ENCODE peak calls at places on chromosomes 6 and 20, in nine cellular contexts. R, L, Y, Z, V, K, G, P and J are unnamed samples.

GRCh38 chr20:44650777-44651493 is 564 bp downstream of the ADA start:
- DNase-seq in G (no peak), Z (peak; percentile 71), R (peak; percentile 76), V (no peak), K (no peak), P (no peak), L (no peak), Y (no peak), J (peak; percentile 29)

GRCh38 chr6:37974943-37975342 is 155.4 kb downstream of the ZFAND3 start:
- DNase-seq in L (no peak), R (no peak), Y (no peak), Z (no peak), V (no peak), P (no peak), K (no peak), G (no peak), J (no peak)

GRCh38 chr20:58524814-58525213 is 9.6 kb upstream of the APCDD1L start:
- DNase-seq in L (peak; percentile 65), G (peak; percentile 44), Y (no peak), V (no peak), P (no peak), R (no peak), Z (no peak), K (peak; percentile 86), J (no peak)

GRCh38 chr20:37737806-37738442 is 44.1 kb downstream of the CTNNBL1 start:
- DNase-seq in R (no peak), K (no peak), L (no peak), Y (no peak), V (no peak), P (no peak), Z (no peak), G (no peak), J (no peak)

GRCh38 chr20:39825950-39826349 is 863.1 kb downstream of the MAFB start:
- DNase-seq in V (no peak), K (peak; percentile 55), Y (no peak), G (no peak), L (no peak), Z (no peak), R (no peak), P (no peak), J (no peak)

GRCh38 chr20:17728074-17728473 is 28.3 kb downstream of the BANF2 start:
- DNase-seq in P (no peak), G (no peak), V (no peak), K (no peak), Y (no peak), R (no peak), L (no peak), Z (no peak), J (no peak)

GRCh38 chr20:41177636-41178035 is 40.3 kb downstream of the PLCG1 start:
- DNase-seq in R (peak; percentile 85), G (peak; percentile 64), Y (no peak), Z (peak; percentile 22), K (peak; percentile 98), V (no peak), L (peak; percentile 87), P (no peak), J (no peak)

GRCh38 chr20:62449951-62450815 is 22.8 kb upstream of the RBBP8NL start:
- DNase-seq in Y (no peak), P (no peak), R (no peak), V (no peak), K (no peak), G (no peak), L (no peak), Z (no peak), J (no peak)

GRCh38 chr6:4451101-4451500 is 315.7 kb upstream of the ECI2 start:
- DNase-seq in R (no peak), K (no peak), G (no peak), V (no peak), L (no peak), Z (no peak), Y (no peak), P (no peak), J (no peak)

GRCh38 chr6:45921703-45922270 is 93.9 kb downstream of the CLIC5 start:
- DNase-seq in K (no peak), L (no peak), P (no peak), V (no peak), G (no peak), Z (no peak), Y (no peak), R (no peak), J (no peak)

GRCh38 chr20:10555865-10556308 is 117.9 kb downstream of the JAG1 start:
- DNase-seq in V (no peak), P (no peak), R (no peak), G (no peak), Y (no peak), L (peak; percentile 40), K (peak; percentile 74), Z (no peak), J (no peak)

GRCh38 chr20:33160681-33161080 is 7.3 kb upstream of the BPIFA2 start:
- DNase-seq in L (no peak), Z (no peak), Y (no peak), V (no peak), P (no peak), R (no peak), G (no peak), K (no peak), J (no peak)

GRCh38 chr20:10404023-10404628 is 29.9 kb downstream of the MKKS start:
- DNase-seq in P (no peak), Z (no peak), Y (no peak), V (no peak), G (no peak), R (no peak), L (no peak), K (no peak), J (no peak)

GRCh38 chr6:39128832-39129231 is 13.8 kb upstream of the SAYSD1 start:
- DNase-seq in Y (no peak), V (no peak), R (no peak), P (no peak), Z (no peak), L (no peak), K (peak; percentile 3), G (no peak), J (no peak)

GRCh38 chr20:5033566-5033965 is 32.3 kb upstream of the SLC23A2 start:
- DNase-seq in Y (no peak), P (no peak), Z (no peak), K (peak; percentile 78), L (no peak), R (no peak), G (no peak), V (no peak), J (no peak)

GRCh38 chr20:2349801-2350200 is 30.9 kb upstream of the TGM6 start:
- DNase-seq in R (no peak), Z (no peak), Y (no peak), L (no peak), P (no peak), K (peak; percentile 29), G (no peak), V (no peak), J (no peak)

GRCh38 chr20:48722002-48722731 is 105.6 kb downstream of the PREX1 start:
- DNase-seq in K (peak; percentile 81), G (no peak), V (no peak), P (no peak), Z (no peak), Y (no peak), L (peak; percentile 81), R (no peak), J (no peak)

GRCh38 chr20:20102163-20102562 is 49.8 kb downstream of the CFAP61 start:
- DNase-seq in G (no peak), Z (no peak), Y (no peak), L (no peak), K (no peak), P (no peak), V (no peak), R (no peak), J (no peak)